ENCODE peak calls at places on chromosomes 4 and X, in ten cellular contexts. M is CD8-positive, alpha-beta T cell; B is IMR-90; R is tibial artery; W is fibroblast of the aortic adventitia; V is sigmoid colon; F is ovary; E is fibroblast of mammary gland; H is AG04449; Z is BJ. P is an unnamed sample.

GRCh38 chrX:135304741-135305140 is 4.5 kb upstream of the ETDC start:
- DNase-seq in M (no peak), B (no peak), R (no peak), W (no peak), V (no peak), F (no peak), E (no peak), H (no peak), Z (no peak), P (no peak)

GRCh38 chrX:134470013-134470412 is 10.0 kb downstream of the HPRT1 start:
- DNase-seq in M (no peak), B (no peak), R (no peak), W (no peak), V (no peak), F (no peak), E (no peak), H (no peak), Z (no peak), P (no peak)

GRCh38 chrX:10579753-10580060 is 40.7 kb downstream of the MID1 start:
- DNase-seq in M (no peak), B (peak; percentile 37), R (no peak), W (peak; percentile 49), V (no peak), F (no peak), E (peak; percentile 66), H (no peak), Z (no peak), P (no peak)

GRCh38 chr4:157004279-157005161 is 32.9 kb upstream of the PDGFC start:
- DNase-seq in M (no peak), B (no peak), R (no peak), W (peak; percentile 22), V (no peak), F (no peak), E (peak; percentile 40), H (no peak), Z (no peak), P (no peak)

GRCh38 chrX:136866337-136867095 is 14.0 kb downstream of the RBMX start:
- DNase-seq in M (no peak), B (no peak), R (no peak), W (no peak), V (no peak), F (peak; percentile 43), E (peak; percentile 31), H (no peak), Z (no peak), P (no peak)

GRCh38 chr4:47839259-47839658 is 1.4 kb upstream of the CORIN start:
- DNase-seq in M (no peak), B (peak; percentile 62), R (no peak), W (peak; percentile 68), V (no peak), F (no peak), E (peak; percentile 93), H (no peak), Z (no peak), P (no peak)

GRCh38 chr4:113556382-113557134 is 205.0 kb downstream of the CAMK2D start:
- DNase-seq in M (no peak), B (no peak), R (no peak), W (no peak), V (no peak), F (no peak), E (no peak), H (no peak), Z (no peak), P (peak; percentile 22)

GRCh38 chr4:111681751-111682150 is 463.5 kb upstream of the FAM241A start:
- DNase-seq in M (no peak), B (no peak), R (no peak), W (no peak), V (no peak), F (no peak), E (no peak), H (no peak), Z (no peak), P (no peak)

GRCh38 chr4:80268081-80268823 is 1.8 kb downstream of the FGF5 start:
- DNase-seq in M (no peak), B (peak; percentile 53), R (no peak), W (peak; percentile 57), V (no peak), F (no peak), E (peak; percentile 42), H (no peak), Z (no peak), P (no peak)

GRCh38 chr4:80265571-80266266 is 745 bp upstream of the FGF5 start:
- DNase-seq in M (no peak), B (peak; percentile 92), R (no peak), W (peak; percentile 84), V (no peak), F (no peak), E (peak; percentile 92), H (no peak), Z (peak; percentile 47), P (no peak)

GRCh38 chr4:80268936-80269335 is 2.5 kb downstream of the FGF5 start:
- DNase-seq in M (no peak), B (no peak), R (no peak), W (peak; percentile 29), V (no peak), F (no peak), E (no peak), H (no peak), Z (no peak), P (no peak)

GRCh38 chr4:80266267-80266901 is at the start of gene FGF5:
- DNase-seq in M (no peak), B (peak; percentile 94), R (peak; percentile 38), W (peak; percentile 89), V (peak; percentile 86), F (peak; percentile 62), E (peak; percentile 90), H (peak; percentile 75), Z (peak; percentile 58), P (no peak)

DNA sequence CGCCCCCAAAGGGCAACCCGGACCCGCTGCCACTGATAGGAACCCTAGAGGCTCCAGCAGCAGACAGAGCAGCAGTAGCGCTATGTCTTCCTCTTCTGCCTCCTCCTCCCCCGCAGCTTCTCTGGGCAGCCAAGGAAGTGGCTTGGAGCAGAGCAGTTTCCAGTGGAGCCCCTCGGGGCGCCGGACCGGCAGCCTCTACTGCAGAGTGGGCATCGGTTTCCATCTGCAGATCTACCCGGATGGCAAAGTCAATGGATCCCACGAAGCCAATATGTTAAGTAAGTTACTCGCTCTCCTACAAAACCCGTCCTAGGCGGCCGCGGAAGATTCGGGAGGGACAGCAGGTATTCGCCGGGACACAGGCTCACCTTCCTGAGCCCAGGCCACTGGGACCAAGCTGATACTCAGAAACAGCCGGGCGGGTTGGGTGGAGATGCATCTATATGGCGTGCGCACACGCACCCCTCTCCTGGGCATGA is 477 bp downstream of the FGF5 start:
- DNase-seq in M (no peak), B (peak; percentile 59), R (no peak), W (peak; percentile 64), V (no peak), F (no peak), E (peak; percentile 55), H (no peak), Z (no peak), P (no peak)
- H3K4me3 ChIP-seq in M (peak overlapping the region; percentile 33), B (peak overlapping the region; percentile 63), R (peak overlapping the region; percentile 41), W (peak overlapping the region; percentile 77), V (peak overlapping the region; percentile 63), F (peak overlapping the region; percentile 38), E (peak overlapping the region; percentile 91), H (peak overlapping the region; percentile 92), Z (peak overlapping the region; percentile 89), P (peak overlapping the region; percentile 31)

GRCh38 chr4:30719363-30720020 is 677 bp upstream of the PCDH7 start:
- DNase-seq in M (no peak), B (peak; percentile 68), R (peak; percentile 72), W (peak; percentile 71), V (peak; percentile 86), F (peak; percentile 45), E (peak; percentile 52), H (no peak), Z (no peak), P (peak; percentile 45)

GRCh38 chr4:30722092-30722915 is 2.1 kb downstream of the PCDH7 start:
- DNase-seq in M (no peak), B (no peak), R (no peak), W (no peak), V (peak; percentile 67), F (no peak), E (no peak), H (no peak), Z (no peak), P (no peak)

GRCh38 chr4:30720021-30720655 is at the start of gene PCDH7:
- DNase-seq in M (no peak), B (peak; percentile 73), R (peak; percentile 28), W (peak; percentile 80), V (peak; percentile 77), F (peak; percentile 36), E (peak; percentile 62), H (no peak), Z (no peak), P (peak; percentile 30)

GRCh38 chr4:30721353-30722091 is 1.4 kb downstream of the PCDH7 start:
- DNase-seq in M (no peak), B (peak; percentile 44), R (peak; percentile 29), W (peak; percentile 43), V (peak; percentile 72), F (peak; percentile 47), E (peak; percentile 33), H (no peak), Z (no peak), P (peak; percentile 22)

DNA sequence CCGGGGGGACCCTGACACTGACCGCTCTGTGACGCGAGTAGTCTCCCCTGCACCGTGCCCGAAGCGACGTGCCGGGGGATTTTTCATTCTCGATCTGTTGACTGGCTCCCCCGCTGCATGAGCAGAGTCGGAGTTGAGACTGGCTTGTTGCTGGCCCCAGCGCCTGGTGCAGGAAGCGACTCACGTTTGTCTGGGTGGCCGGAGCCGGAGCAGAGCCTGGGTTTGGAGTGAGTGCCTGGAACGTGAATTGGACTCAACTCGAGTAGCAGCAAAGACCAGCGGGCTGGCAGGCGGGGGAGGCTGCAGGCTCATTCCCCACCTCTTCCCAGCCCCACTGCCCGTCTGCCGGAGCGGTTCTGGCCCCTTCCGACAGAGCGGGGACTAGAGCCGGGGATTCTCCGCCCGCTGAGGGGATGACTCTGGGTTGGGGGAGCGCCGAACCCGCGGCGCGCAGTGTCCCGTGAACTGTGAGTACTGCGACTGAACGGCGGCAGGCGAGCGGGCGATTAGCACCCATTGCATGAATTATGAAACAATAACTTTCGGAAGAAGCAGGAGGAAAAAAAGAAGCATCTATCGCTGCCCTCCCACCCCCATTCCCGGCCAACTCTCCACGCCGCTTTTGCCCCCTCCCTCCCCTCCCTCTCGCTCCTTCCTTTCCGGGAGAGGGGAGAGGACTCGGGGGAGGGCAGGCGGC is 635 bp downstream of the PCDH7 start:
- DNase-seq in M (no peak), B (peak; percentile 61), R (peak; percentile 28), W (peak; percentile 57), V (peak; percentile 73), F (peak; percentile 38), E (peak; percentile 47), H (no peak), Z (no peak), P (peak; percentile 24)
- H3K4me3 ChIP-seq in M (no peak overlapping the region), B (peak overlapping the region; percentile 78), R (peak overlapping the region; percentile 76), W (peak overlapping the region; percentile 88), V (peak overlapping the region; percentile 73), F (peak overlapping the region; percentile 57), E (peak overlapping the region; percentile 62), H (peak overlapping the region; percentile 60), Z (peak overlapping the region; percentile 49), P (peak overlapping the region; percentile 32)

GRCh38 chr4:8230891-8231290 is 31.8 kb downstream of the SH3TC1 start:
- DNase-seq in M (no peak), B (peak; percentile 36), R (no peak), W (no peak), V (no peak), F (no peak), E (no peak), H (no peak), Z (no peak), P (no peak)
- H3K4me3 ChIP-seq in M (no peak overlapping the region), B (no peak overlapping the region), R (no peak overlapping the region), W (no peak overlapping the region), V (no peak overlapping the region), F (no peak overlapping the region), E (no peak overlapping the region), H (no peak overlapping the region), Z (no peak overlapping the region), P (no peak overlapping the region)

DNA sequence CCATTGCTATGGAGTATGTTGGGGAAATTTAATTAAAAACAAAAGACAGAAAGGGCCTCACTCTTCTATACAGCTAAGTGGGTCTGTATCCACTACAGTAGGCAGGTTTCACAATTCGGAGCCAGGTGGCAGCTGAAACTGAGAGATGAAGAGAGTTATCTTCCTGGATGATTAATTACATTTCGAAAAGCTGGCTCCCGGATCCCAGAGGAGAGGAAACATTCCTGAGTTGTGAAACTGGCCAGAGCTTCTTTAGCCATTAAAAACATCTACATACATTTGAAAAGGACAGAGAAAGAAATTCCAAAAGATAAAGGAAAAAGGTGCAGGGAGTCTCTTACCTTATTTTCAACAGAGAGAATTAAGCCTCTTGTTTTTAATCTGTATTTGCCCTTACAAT is 15.5 kb upstream of the PDZD4 start:
- DNase-seq in M (no peak), B (no peak), R (no peak), W (peak; percentile 1), V (no peak), F (no peak), E (peak; percentile 6), H (no peak), Z (no peak), P (no peak)
- H3K4me3 ChIP-seq in M (no peak overlapping the region), B (no peak overlapping the region), R (no peak overlapping the region), W (no peak overlapping the region), V (no peak overlapping the region), F (no peak overlapping the region), E (no peak overlapping the region), H (no peak overlapping the region), Z (no peak overlapping the region), P (no peak overlapping the region)

P was measured in colonic mucosa.